ENCODE peak calls at places on chromosomes 2 and 18, in eight cellular contexts. Y is PC-3, A is IMR-90, S is H1, G is SK-N-MC, Z is HCT116, I is GM23248, D is endodermal cell. K is an unnamed sample.

GRCh38 chr2:175404839-175405238 is 223.3 kb upstream of the ATP5MC3 start:
- DNase-seq in Y (no peak), A (no peak), D (no peak), Z (no peak), I (no peak), G (peak; percentile 75), S (no peak), K (no peak)

GRCh38 chr2:234136461-234136860 is 86.0 kb downstream of the SPP2 start:
- DNase-seq in S (no peak), G (no peak), Y (peak; percentile 67), A (no peak), D (peak; percentile 64), I (no peak), Z (no peak), K (peak; percentile 39)

GRCh38 chr2:227248876-227249275 is 76.2 kb upstream of the MFF start:
- DNase-seq in I (no peak), Y (no peak), A (no peak), D (no peak), S (no peak), G (no peak), Z (no peak), K (no peak)

GRCh38 chr2:241007880-241008710 is 9.7 kb downstream of the SNED1 start:
- DNase-seq in Y (no peak), A (no peak), I (no peak), S (no peak), Z (no peak), G (no peak), D (peak; percentile 49), K (no peak)

GRCh38 chr2:215874418-215874817 is 138.9 kb downstream of the MREG start:
- DNase-seq in Y (peak; percentile 79), Z (no peak), A (peak; percentile 75), D (no peak), G (no peak), S (no peak), I (peak; percentile 69), K (no peak)

GRCh38 chr2:28871620-28872019 is 1.5 kb upstream of the TRMT61B start:
- DNase-seq in I (no peak), G (no peak), Y (no peak), A (no peak), S (no peak), Z (no peak), D (no peak), K (no peak)

GRCh38 chr18:47953471-47953931 is 23.0 kb upstream of the SMAD2 start:
- DNase-seq in I (peak; percentile 82), S (no peak), Y (peak; percentile 11), Z (no peak), G (no peak), A (no peak), D (no peak), K (peak; percentile 62)

GRCh38 chr2:153871231-153872221 is at the start of gene GALNT13:
- DNase-seq in D (peak; percentile 96), Z (no peak), I (peak; percentile 31), Y (peak; percentile 45), A (no peak), S (peak; percentile 94), G (no peak), K (peak; percentile 88)

GRCh38 chr2:2646312-2647051 is 315.4 kb upstream of the MYT1L start:
- DNase-seq in Y (no peak), Z (no peak), G (no peak), A (no peak), I (no peak), D (no peak), S (no peak), K (peak; percentile 41)

GRCh38 chr2:64646007-64646880 is 7.5 kb downstream of the SERTAD2 start:
- DNase-seq in D (peak; percentile 96), S (no peak), I (peak; percentile 79), A (peak; percentile 69), Y (peak; percentile 89), G (peak; percentile 80), Z (peak; percentile 64), K (peak; percentile 82)
- H3K9ac ChIP-seq in D (peak overlapping the region; percentile 88), S (no peak overlapping the region), I (peak overlapping the region; percentile 86), A (no peak overlapping the region), Y (peak overlapping the region; percentile 79), G (peak overlapping the region; percentile 80), Z (peak overlapping the region; percentile 75), K (peak overlapping the region; percentile 77)

GRCh38 chr18:79497638-79498081 is 101.9 kb downstream of the NFATC1 start:
- DNase-seq in D (no peak), Z (no peak), S (no peak), G (no peak), A (peak; percentile 4), I (no peak), Y (no peak), K (no peak)
- H3K36me3 ChIP-seq in D (no peaks in the 10 kb centered on the region), Z (no peaks in the 10 kb centered on the region), S (no peaks in the 10 kb centered on the region), G (no peaks in the 10 kb centered on the region), A (no peaks in the 10 kb centered on the region), I (peaks cover 6% of the 10 kb centered on the region), Y (no peaks in the 10 kb centered on the region), K (no peaks in the 10 kb centered on the region)

DNA sequence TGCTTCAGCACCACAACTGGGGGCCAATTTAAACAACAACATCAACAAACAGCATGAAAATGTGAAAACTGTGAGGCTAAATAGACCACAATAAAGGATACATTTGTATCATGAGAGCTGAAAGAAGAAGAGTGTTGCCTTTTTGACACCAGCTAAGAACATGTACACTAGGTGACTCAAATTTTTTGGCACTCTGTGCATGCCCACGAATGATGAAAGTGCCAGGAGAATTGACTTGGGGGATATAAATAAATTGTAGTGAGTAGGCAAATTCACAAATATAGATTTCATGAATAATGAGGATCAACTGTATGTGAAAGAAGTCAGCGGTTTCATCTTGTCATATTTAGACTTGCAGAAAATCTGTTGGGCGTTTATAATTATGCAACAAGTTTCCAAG is 1388.0 kb upstream of the LRRTM1 start:
- DNase-seq in A (no peak), Z (no peak), D (no peak), I (no peak), S (no peak), G (no peak), Y (no peak), K (no peak)
- H3K9me3 ChIP-seq in A (no peaks in the 10 kb centered on the region), Z (no peaks in the 10 kb centered on the region), D (no peaks in the 10 kb centered on the region), I (no peaks in the 10 kb centered on the region), S (no peaks in the 10 kb centered on the region), G (no peaks in the 10 kb centered on the region), Y (no peaks in the 10 kb centered on the region), K (no peaks in the 10 kb centered on the region)

GRCh38 chr18:9615973-9616559 is 1.7 kb upstream of the PPP4R1 start:
- DNase-seq in Z (no peak), I (peak; percentile 77), D (no peak), Y (peak; percentile 54), G (no peak), A (peak; percentile 59), S (no peak), K (no peak)

GRCh38 chr18:9615280-9615797 is 980 bp upstream of the PPP4R1 start:
- DNase-seq in Z (no peak), Y (no peak), I (no peak), G (no peak), S (no peak), A (no peak), D (peak; percentile 50), K (no peak)

GRCh38 chr18:9612989-9613388 is 1.4 kb downstream of the PPP4R1 start:
- DNase-seq in D (no peak), I (no peak), Y (peak; percentile 18), G (no peak), A (no peak), Z (no peak), S (no peak), K (no peak)

GRCh38 chr18:9613550-9614400 is 584 bp downstream of the PPP4R1 start:
- DNase-seq in Y (peak; percentile 65), G (no peak), I (peak; percentile 76), A (peak; percentile 27), S (no peak), Z (no peak), D (peak; percentile 83), K (peak; percentile 40)

GRCh38 chr18:9614401-9615279 is at the start of gene PPP4R1:
- DNase-seq in A (peak; percentile 52), G (no peak), S (peak; percentile 53), I (peak; percentile 87), Z (no peak), Y (peak; percentile 72), D (peak; percentile 94), K (peak; percentile 66)
- H3K9ac ChIP-seq in A (peak within 1 kb of the TSS; percentile 93), G (peak within 1 kb of the TSS; percentile 89), S (peak within 1 kb of the TSS; percentile 88), I (peak within 1 kb of the TSS; percentile 92), Z (peak within 1 kb of the TSS; percentile 81), Y (peak within 1 kb of the TSS; percentile 98), D (peak within 1 kb of the TSS; percentile 73), K (peak within 1 kb of the TSS; percentile 56)

GRCh38 chr2:233076749-233077148 is 16.6 kb downstream of the INPP5D start:
- DNase-seq in S (no peak), I (no peak), Z (no peak), G (no peak), A (no peak), Y (no peak), D (no peak), K (no peak)
- H3K36me3 ChIP-seq in S (no peaks in the 10 kb centered on the region), I (no peaks in the 10 kb centered on the region), Z (no peaks in the 10 kb centered on the region), G (no peaks in the 10 kb centered on the region), A (no peaks in the 10 kb centered on the region), Y (no peaks in the 10 kb centered on the region), D (no peaks in the 10 kb centered on the region), K (peaks cover 2% of the 10 kb centered on the region)

GRCh38 chr2:41502752-41503151 is 545.1 kb upstream of the PKDCC start:
- DNase-seq in G (no peak), Y (no peak), I (no peak), A (no peak), D (no peak), S (no peak), Z (no peak), K (no peak)
- H3K9me3 ChIP-seq in G (no peaks in the 10 kb centered on the region), Y (peaks cover 18% of the 10 kb centered on the region), I (no peaks in the 10 kb centered on the region), A (peaks cover 1% of the 10 kb centered on the region), D (peaks cover 45% of the 10 kb centered on the region), S (peaks cover 33% of the 10 kb centered on the region), Z (peaks cover 5% of the 10 kb centered on the region), K (no peaks in the 10 kb centered on the region)

K was measured in MM.1S.